ENCODE peak calls at places on chromosomes 4 and X, in seven cellular contexts. Q is left lung; X is A549; N is IMR-90; W is thoracic aorta; T is CD8-positive, alpha-beta T cell; H is CD8-positive, alpha-beta memory T cell. K is an unnamed sample.
A peak's percentile ranks its signal among the peaks of the same experiment; 100 is the strongest.

GRCh38 chr4:146342600-146343192 is 128.4 kb downstream of the REELD1 start:
- DNase-seq in X (peak; percentile 2), W (no peak), Q (no peak), N (peak; percentile 47), T (no peak), H (peak; percentile 16), K (no peak)

GRCh38 chrX:70087857-70088256 is 25.6 kb downstream of the OTUD6A start:
- DNase-seq in T (no peak), Q (no peak), N (peak; percentile 40), X (no peak), H (no peak), W (no peak), K (no peak)

GRCh38 chrX:69014200-69014599 is 151.1 kb downstream of the PJA1 start:
- DNase-seq in T (peak; percentile 7), Q (no peak), H (no peak), X (no peak), W (no peak), N (peak; percentile 78), K (no peak)

GRCh38 chrX:150731795-150732194 is 38.6 kb downstream of the MTMR1 start:
- DNase-seq in Q (no peak), N (peak; percentile 97), H (no peak), T (no peak), W (no peak), X (no peak), K (no peak)

GRCh38 chr4:1458581-1458980 is 52.3 kb upstream of the NKX1-1 start:
- DNase-seq in Q (no peak), W (no peak), X (no peak), H (no peak), N (no peak), T (no peak), K (no peak)

GRCh38 chrX:40267334-40268118 is 169.8 kb upstream of the BCOR start:
- DNase-seq in X (no peak), N (no peak), W (no peak), H (no peak), Q (no peak), T (no peak), K (no peak)

GRCh38 chrX:115388879-115389278 is 99.4 kb downstream of the LUZP4 start:
- DNase-seq in T (no peak), H (no peak), X (no peak), Q (no peak), W (no peak), N (peak; percentile 35), K (no peak)

GRCh38 chrX:122363112-122363511 is 821.0 kb upstream of the GRIA3 start:
- DNase-seq in T (no peak), W (no peak), H (no peak), Q (no peak), N (no peak), X (no peak), K (no peak)

GRCh38 chr4:138775890-138776289 is 239.7 kb upstream of the NOCT start:
- DNase-seq in W (no peak), Q (no peak), N (no peak), X (no peak), T (no peak), H (no peak), K (no peak)

GRCh38 chr4:161883157-161883556 is 280.6 kb downstream of the FSTL5 start:
- DNase-seq in H (no peak), X (no peak), N (no peak), T (no peak), Q (no peak), W (no peak), K (no peak)

GRCh38 chr4:103306870-103307345 is 108.8 kb upstream of the CENPE start:
- DNase-seq in X (no peak), W (no peak), H (no peak), N (no peak), T (no peak), Q (peak; percentile 35), K (no peak)

GRCh38 chr4:113153529-113154101 is 104.2 kb downstream of the ANK2 start:
- DNase-seq in T (no peak), N (no peak), Q (no peak), X (no peak), W (no peak), H (no peak), K (no peak)

GRCh38 chrX:9341305-9342201 is 123.3 kb upstream of the TBL1X start:
- DNase-seq in N (peak; percentile 69), X (peak; percentile 45), W (no peak), T (peak; percentile 76), Q (peak; percentile 84), H (peak; percentile 72), K (peak; percentile 65)

GRCh38 chrX:55908685-55909212 is 191.2 kb downstream of the RRAGB start:
- DNase-seq in T (no peak), H (no peak), Q (no peak), X (peak; percentile 20), N (no peak), W (no peak), K (no peak)

GRCh38 chrX:11619426-11619825 is 46.3 kb downstream of the ARHGAP6 start:
- DNase-seq in Q (no peak), T (no peak), H (no peak), X (no peak), W (no peak), N (peak; percentile 12), K (no peak)

GRCh38 chr4:79686976-79687375 is 278.9 kb upstream of the GK2 start:
- DNase-seq in H (no peak), T (no peak), W (no peak), Q (no peak), X (no peak), N (no peak), K (no peak)

GRCh38 chr4:109631709-109632108 is 71.5 kb downstream of the CASP6 start:
- DNase-seq in N (peak; percentile 4), H (no peak), Q (peak; percentile 32), T (no peak), X (peak; percentile 13), W (no peak), K (no peak)

GRCh38 chrX:39705299-39705698 is 392.5 kb downstream of the BCOR start:
- DNase-seq in X (peak; percentile 52), H (no peak), W (peak; percentile 14), T (no peak), Q (peak; percentile 69), N (peak; percentile 88), K (peak; percentile 81)

GRCh38 chr4:6471303-6472007 is 959 bp downstream of the PPP2R2C start:
- DNase-seq in H (no peak), Q (no peak), W (no peak), X (peak; percentile 21), N (no peak), T (no peak), K (no peak)

GRCh38 chrX:12805333-12805732 is 14.1 kb downstream of the PRPS2 start:
- DNase-seq in T (no peak), W (no peak), Q (no peak), H (no peak), X (no peak), N (no peak), K (no peak)

GRCh38 chrX:68945603-68946228 is 116.9 kb downstream of the EFNB1 start:
- DNase-seq in N (peak; percentile 70), W (no peak), Q (no peak), H (no peak), T (peak; percentile 41), X (no peak), K (no peak)

GRCh38 chrX:155612312-155613224 is at the start of gene TMLHE:
- DNase-seq in N (peak; percentile 47), Q (peak; percentile 57), H (peak; percentile 42), T (peak; percentile 74), W (peak; percentile 2), X (peak; percentile 46), K (peak; percentile 40)

GRCh38 chr4:114558446-114559020 is 40.1 kb upstream of the UGT8 start:
- DNase-seq in W (no peak), H (no peak), T (no peak), X (no peak), Q (no peak), N (no peak), K (no peak)

DNA sequence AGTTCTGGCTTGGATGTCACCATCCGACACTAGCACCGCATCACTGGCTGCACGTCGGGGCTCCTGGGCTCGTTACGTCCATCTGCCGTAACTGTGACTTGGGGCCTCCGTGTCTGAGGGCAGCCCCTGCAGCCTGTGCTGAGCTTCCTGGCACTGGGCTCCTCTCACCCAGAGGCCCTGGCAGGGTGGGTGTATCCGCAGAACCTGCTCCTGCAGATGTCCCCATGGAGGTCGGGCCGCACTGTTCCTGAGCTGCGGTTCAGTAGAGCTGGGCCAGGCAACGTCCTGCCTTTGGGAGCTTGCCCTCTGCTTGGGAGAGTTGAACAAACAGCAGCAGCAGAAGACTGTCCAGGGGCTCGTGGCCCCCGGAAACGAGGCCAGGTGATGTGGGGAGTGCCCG is 71.4 kb downstream of the RGS12 start:
- DNase-seq in X (no peak), W (no peak), T (no peak), Q (no peak), H (no peak), N (no peak), K (no peak)
- H3K4me1 ChIP-seq in X (no peaks in the 10 kb centered on the region), W (peaks cover 5% of the 10 kb centered on the region), T (peaks cover 10% of the 10 kb centered on the region), Q (peaks cover 3% of the 10 kb centered on the region), H (peaks cover 10% of the 10 kb centered on the region), N (peaks cover 6% of the 10 kb centered on the region), K (peaks cover 14% of the 10 kb centered on the region)

DNA sequence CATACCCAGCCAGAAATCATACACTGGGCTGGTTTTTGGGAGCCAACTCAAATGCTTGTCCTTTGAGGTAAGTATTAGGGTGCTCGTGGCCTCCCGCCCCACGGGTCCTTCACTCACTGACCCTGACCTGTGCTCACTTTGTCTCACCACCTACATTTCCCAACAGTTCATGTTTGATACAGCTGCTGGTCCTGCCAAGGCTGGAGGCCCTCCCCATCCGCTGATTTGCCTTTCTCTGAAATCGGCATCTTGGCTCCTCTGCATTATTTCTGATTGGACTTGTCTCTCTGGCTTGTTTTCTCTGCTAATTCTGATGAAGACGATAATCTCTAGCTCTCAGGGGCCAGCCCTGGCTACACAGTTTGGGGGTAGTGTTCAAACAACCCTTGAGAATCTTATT is 70.2 kb downstream of the SORBS2 start:
- DNase-seq in Q (no peak), X (no peak), T (no peak), N (no peak), W (no peak), H (no peak), K (no peak)
- H3K27ac ChIP-seq in Q (no peak overlapping the region), X (no peak overlapping the region), T (no peak overlapping the region), N (no peak overlapping the region), W (peak overlapping the region; percentile 50), H (no peak overlapping the region), K (no peak overlapping the region)

DNA sequence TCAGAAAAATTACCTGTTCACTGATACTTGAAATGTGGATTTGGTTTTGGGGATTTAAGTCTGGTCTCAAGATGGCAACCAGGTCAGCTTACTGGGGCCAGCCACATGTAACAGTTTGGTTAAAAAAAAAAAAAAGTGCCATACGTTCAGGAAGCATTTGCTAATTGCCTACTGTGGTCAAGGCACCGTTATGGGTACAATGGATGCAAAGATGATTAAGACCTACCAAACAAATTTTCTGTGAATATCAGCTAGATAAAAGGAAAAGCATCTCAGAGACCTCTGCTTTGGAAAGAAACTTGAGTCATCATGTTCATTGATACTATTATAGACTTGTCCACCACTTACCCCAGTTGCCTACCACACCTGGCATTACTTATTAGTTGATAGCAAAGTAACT is 80.9 kb downstream of the FNIP2 start:
- DNase-seq in W (no peak), H (no peak), Q (no peak), X (no peak), N (no peak), T (no peak), K (no peak)
- H3K4me1 ChIP-seq in W (no peaks in the 10 kb centered on the region), H (no peaks in the 10 kb centered on the region), Q (no peaks in the 10 kb centered on the region), X (no peaks in the 10 kb centered on the region), N (peaks cover 2% of the 10 kb centered on the region), T (no peaks in the 10 kb centered on the region), K (no peaks in the 10 kb centered on the region)

GRCh38 chrX:101097546-101098453 is at the start of gene CENPI:
- DNase-seq in H (peak; percentile 94), W (peak; percentile 66), X (peak; percentile 95), T (peak; percentile 94), N (peak; percentile 89), Q (peak; percentile 94), K (peak; percentile 92)
- H3K27ac ChIP-seq in H (peak within 1 kb of the TSS; percentile 86), W (peak within 1 kb of the TSS; percentile 86), X (peak within 1 kb of the TSS; percentile 89), T (peak within 1 kb of the TSS; percentile 80), N (peak within 1 kb of the TSS; percentile 41), Q (peak within 1 kb of the TSS; percentile 74), K (peak within 1 kb of the TSS; percentile 87)

GRCh38 chr4:184310881-184311709 is 93.4 kb upstream of the ENPP6 start:
- DNase-seq in X (no peak), N (no peak), T (no peak), W (no peak), H (no peak), Q (no peak), K (no peak)
- H3K4me1 ChIP-seq in X (no peaks in the 10 kb centered on the region), N (no peaks in the 10 kb centered on the region), T (peaks cover 24% of the 10 kb centered on the region), W (no peaks in the 10 kb centered on the region), H (peaks cover 15% of the 10 kb centered on the region), Q (no peaks in the 10 kb centered on the region), K (no peaks in the 10 kb centered on the region)